ENCODE peak calls at places on chromosomes 12 and 14, in six cellular contexts. N is ovary; X is SK-N-SH; S is left ventricle myocardium inferior; Q is colonic mucosa; L is CD8-positive, alpha-beta T cell. H is an unnamed sample.

GRCh38 chr12:8697476-8698131 is at the start of gene RIMKLB:
- DNase-seq in N (peak; percentile 90), X (peak; percentile 93), S (peak; percentile 88), Q (peak; percentile 68), L (peak; percentile 83), H (peak; percentile 81)

GRCh38 chr12:51820721-51821422 is 27.6 kb downstream of the FIGNL2 start:
- DNase-seq in N (no peak), X (peak; percentile 97), S (peak; percentile 73), Q (peak; percentile 55), L (peak; percentile 89), H (peak; percentile 55)

GRCh38 chr12:108215458-108215857 is 86.4 kb downstream of the WSCD2 start:
- DNase-seq in N (no peak), X (no peak), S (no peak), Q (no peak), L (no peak), H (no peak)

GRCh38 chr14:97446087-97446486 is 648.9 kb downstream of the VRK1 start:
- DNase-seq in N (no peak), X (no peak), S (no peak), Q (no peak), L (no peak), H (no peak)

GRCh38 chr12:75834591-75834990 is 197.0 kb downstream of the PHLDA1 start:
- DNase-seq in N (no peak), X (no peak), S (no peak), Q (no peak), L (no peak), H (no peak)

GRCh38 chr14:98633380-98633779 is 638.6 kb downstream of the BCL11B start:
- DNase-seq in N (no peak), X (no peak), S (no peak), Q (no peak), L (no peak), H (no peak)

GRCh38 chr14:105882626-105883025 is 356.2 kb downstream of the TMEM121 start:
- DNase-seq in N (peak; percentile 1), X (no peak), S (peak; percentile 5), Q (no peak), L (peak; percentile 41), H (no peak)

GRCh38 chr14:91692075-91692474 is 39.8 kb downstream of the CATSPERB start:
- DNase-seq in N (no peak), X (no peak), S (no peak), Q (no peak), L (no peak), H (no peak)

GRCh38 chr12:123033392-123034021 is 53.0 kb downstream of the ARL6IP4 start:
- DNase-seq in N (no peak), X (no peak), S (no peak), Q (no peak), L (no peak), H (no peak)

GRCh38 chr12:39441189-39441962 is 1.5 kb downstream of the KIF21A start:
- DNase-seq in N (no peak), X (no peak), S (no peak), Q (no peak), L (no peak), H (no peak)

GRCh38 chr14:69877492-69877891 is 1.7 kb upstream of the SMOC1 start:
- DNase-seq in N (no peak), X (peak; percentile 61), S (no peak), Q (no peak), L (no peak), H (no peak)

GRCh38 chr12:57611810-57612710 is 825 bp downstream of the ARHGEF25 start:
- DNase-seq in N (no peak), X (peak; percentile 64), S (no peak), Q (no peak), L (no peak), H (no peak)

GRCh38 chr12:6958609-6959375 is 7.6 kb downstream of the PTPN6 start:
- DNase-seq in N (no peak), X (peak; percentile 16), S (peak; percentile 29), Q (no peak), L (peak; percentile 82), H (peak; percentile 85)

GRCh38 chr14:99255621-99256482 is 16.1 kb downstream of the BCL11B start:
- DNase-seq in N (no peak), X (no peak), S (no peak), Q (no peak), L (no peak), H (no peak)

GRCh38 chr12:27012239-27012981 is 1.8 kb downstream of the TM7SF3 start:
- DNase-seq in N (no peak), X (no peak), S (no peak), Q (no peak), L (no peak), H (no peak)
- H3K4me3 ChIP-seq in N (no peak overlapping the region), X (peak overlapping the region; percentile 84), S (no peak overlapping the region), Q (no peak overlapping the region), L (no peak overlapping the region), H (peak overlapping the region; percentile 92)

DNA sequence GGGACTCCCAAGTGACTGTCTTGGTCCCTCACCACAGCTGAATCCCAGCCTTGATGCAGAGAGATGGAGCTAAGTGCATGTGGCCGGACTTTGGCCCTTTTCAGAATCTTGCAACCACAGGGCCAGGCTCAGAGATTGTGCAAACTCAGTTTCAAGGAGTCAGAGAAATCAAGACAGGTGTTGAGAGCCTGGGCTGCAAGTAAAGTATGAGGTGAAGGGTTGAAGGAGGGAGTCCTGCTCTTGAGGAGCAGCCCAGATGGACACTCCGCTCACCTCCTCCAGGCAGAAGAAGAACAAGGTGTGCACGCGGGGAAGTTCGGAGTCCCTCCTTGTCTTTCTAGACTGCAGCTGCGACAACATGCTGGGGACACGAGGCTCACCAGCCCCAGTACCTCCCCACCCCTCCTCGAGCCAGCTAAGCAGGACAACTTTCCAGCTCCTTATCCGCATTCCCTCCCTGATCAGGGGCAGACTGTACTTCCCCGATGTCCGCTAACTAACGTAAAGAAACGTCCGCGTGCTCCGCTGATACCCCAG is 6.4 kb upstream of the BMP4 start:
- DNase-seq in N (no peak), X (no peak), S (no peak), Q (peak; percentile 25), L (no peak), H (no peak)
- H3K27me3 ChIP-seq in N (no peaks in the 10 kb centered on the region), X (peaks cover 85% of the 10 kb centered on the region), S (peaks cover 61% of the 10 kb centered on the region), Q (no peaks in the 10 kb centered on the region), L (peaks cover 6% of the 10 kb centered on the region), H (peaks cover 3% of the 10 kb centered on the region)

DNA sequence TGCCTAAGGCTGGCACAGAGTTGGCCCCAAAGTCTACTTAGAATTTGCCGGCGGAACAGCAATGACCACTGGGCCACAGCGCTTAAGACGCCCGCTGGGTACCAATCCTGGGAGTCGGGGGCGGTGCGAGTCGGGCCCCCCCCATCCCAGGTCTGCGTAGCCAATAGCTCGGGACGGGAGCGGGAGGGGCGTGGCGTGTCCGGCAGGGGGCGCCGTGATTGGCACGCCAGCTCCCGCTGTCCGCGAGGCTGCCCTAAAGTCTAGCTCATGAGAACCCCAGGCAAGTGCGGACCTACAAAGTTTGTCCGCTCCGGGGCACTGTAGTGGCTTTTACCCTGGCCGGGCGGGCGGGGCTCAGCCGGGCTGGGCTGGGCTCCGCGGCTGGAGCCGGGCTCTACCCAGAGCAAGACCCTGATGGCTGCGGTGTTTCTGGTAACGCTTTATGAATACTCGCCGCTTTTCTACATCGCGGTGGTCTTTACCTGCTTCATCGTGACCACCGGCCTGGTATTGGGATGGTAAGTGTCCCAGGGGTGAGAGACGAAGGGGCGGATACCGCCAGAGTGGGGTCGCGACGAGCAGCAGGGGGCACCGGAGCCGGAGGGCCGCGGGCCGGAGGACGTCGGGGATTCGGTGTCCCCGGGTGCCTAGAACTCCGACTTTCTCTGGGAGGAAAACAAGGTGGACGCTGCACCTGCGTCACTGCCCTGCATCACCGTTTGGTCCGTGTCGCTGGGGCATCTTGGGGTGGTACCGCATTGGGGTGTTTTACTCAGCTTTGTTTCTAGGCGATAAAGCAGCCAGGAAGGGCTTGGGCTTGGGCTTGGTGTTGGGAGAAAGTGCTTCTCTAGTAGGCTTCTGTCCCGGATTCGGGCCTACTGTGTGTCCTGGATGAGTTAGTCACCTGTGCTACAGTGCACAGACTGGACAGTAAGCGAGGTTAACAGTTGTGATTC is at the start of gene CGRRF1:
- DNase-seq in N (peak; percentile 97), X (peak; percentile 97), S (peak; percentile 99), Q (peak; percentile 99), L (peak; percentile 98), H (peak; percentile 99)
- TF ChIP-seq CTCF in N (peak; percentile 90), X (peak; percentile 44), S (peak; percentile 79), Q (peak; percentile 81), L (peak; percentile 64), H (peak; percentile 30)

GRCh38 chr12:47772094-47772660 is 861 bp upstream of the SLC48A1 start:
- DNase-seq in N (no peak), X (no peak), S (no peak), Q (no peak), L (no peak), H (no peak)
- H3K4me3 ChIP-seq in N (peak overlapping the region; percentile 61), X (no peak overlapping the region), S (peak overlapping the region; percentile 98), Q (no peak overlapping the region), L (no peak overlapping the region), H (peak overlapping the region; percentile 58)

DNA sequence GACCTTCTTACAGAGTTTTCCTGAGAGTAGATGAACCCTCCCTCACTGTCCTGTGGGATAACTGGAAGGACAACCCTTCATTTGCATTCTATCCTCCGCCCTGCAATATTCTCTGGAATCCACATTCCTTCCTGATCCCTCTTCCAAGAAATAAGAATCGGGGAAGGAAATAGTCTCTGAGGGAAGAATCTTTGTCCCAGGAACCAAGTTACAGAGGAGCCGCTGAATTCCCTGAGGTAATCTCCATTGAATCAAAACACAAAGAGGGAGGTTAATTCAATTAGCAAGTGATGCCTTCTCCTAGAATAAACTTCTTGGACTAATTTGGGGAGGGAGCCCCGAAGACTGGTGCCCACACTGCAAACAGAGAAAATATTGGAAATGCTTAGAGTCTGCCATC is 99.7 kb downstream of the NKX2-1 start:
- DNase-seq in N (no peak), X (no peak), S (no peak), Q (no peak), L (no peak), H (no peak)
- H3K27me3 ChIP-seq in N (no peaks in the 10 kb centered on the region), X (no peaks in the 10 kb centered on the region), S (no peaks in the 10 kb centered on the region), Q (no peaks in the 10 kb centered on the region), L (no peaks in the 10 kb centered on the region), H (no peaks in the 10 kb centered on the region)

DNA sequence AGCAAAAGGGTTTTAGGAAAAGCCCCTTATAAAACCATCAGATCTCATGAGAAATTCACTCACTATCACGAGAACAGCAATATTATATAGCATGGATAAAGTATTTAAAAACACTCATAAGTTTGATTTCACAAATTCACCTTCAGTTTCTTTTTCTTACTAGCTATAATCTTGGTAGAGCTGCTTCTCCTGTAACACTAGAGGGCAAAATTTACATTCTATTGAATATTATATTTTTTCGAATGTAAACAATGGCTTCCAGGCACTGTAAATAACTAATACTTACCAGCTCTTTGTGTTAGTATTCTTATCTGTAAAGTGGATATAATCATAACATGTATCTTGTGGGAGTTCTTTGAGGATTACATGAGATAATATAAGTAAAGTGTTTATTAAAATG is 259.6 kb downstream of the CCER1 start:
- DNase-seq in N (no peak), X (no peak), S (no peak), Q (no peak), L (no peak), H (no peak)
- TF ChIP-seq CTCF in N (no peak), X (peak; percentile 53), S (peak; percentile 49), Q (no peak), L (no peak), H (no peak)

GRCh38 chr14:58636129-58636528 is 1.6 kb upstream of the DACT1 start:
- DNase-seq in N (no peak), X (no peak), S (no peak), Q (no peak), L (no peak), H (no peak)
- H3K4me3 ChIP-seq in N (no peak overlapping the region), X (no peak overlapping the region), S (no peak overlapping the region), Q (no peak overlapping the region), L (no peak overlapping the region), H (no peak overlapping the region)